ENCODE peak calls at places on chromosome 9, in seven cellular contexts. N is IMR-90, W is HCT116, C is SK-N-SH, Y is K562, J is A549, D is H1. F is an unnamed sample.

GRCh38 chr9:135215571-135216161 is 128.2 kb downstream of the OLFM1 start:
- DNase-seq in N (no peak), W (no peak), C (peak), Y (no peak), J (no peak), D (no peak), F (no peak)

GRCh38 chr9:90433398-90433890 is 209.2 kb downstream of the DIRAS2 start:
- DNase-seq in N (no peak), W (no peak), C (no peak), Y (no peak), J (peak), D (peak), F (no peak)

GRCh38 chr9:71285191-71285656 is 163.8 kb upstream of the TRPM3 start:
- DNase-seq in N (peak), W (peak), C (peak), Y (peak), J (peak), D (no peak), F (peak)

GRCh38 chr9:110926828-110927227 is 111.4 kb downstream of the LPAR1 start:
- DNase-seq in N (no peak), W (no peak), C (no peak), Y (no peak), J (no peak), D (no peak), F (no peak)

GRCh38 chr9:37999501-38000189 is 69.4 kb downstream of the SHB start:
- DNase-seq in N (peak), W (no peak), C (no peak), Y (no peak), J (no peak), D (no peak), F (no peak)

GRCh38 chr9:92265159-92265558 is 28.3 kb downstream of the IARS1 start:
- DNase-seq in N (peak), W (no peak), C (no peak), Y (no peak), J (no peak), D (no peak), F (no peak)

GRCh38 chr9:114403153-114403756 is 15.5 kb upstream of the AKNA start:
- DNase-seq in N (no peak), W (no peak), C (no peak), Y (no peak), J (no peak), D (no peak), F (no peak)

GRCh38 chr9:37963936-37964739 is 60.2 kb upstream of the SLC25A51 start:
- DNase-seq in N (peak), W (no peak), C (no peak), Y (no peak), J (peak), D (no peak), F (peak)

GRCh38 chr9:77127071-77127470 is 50.3 kb upstream of the VPS13A start:
- DNase-seq in N (no peak), W (no peak), C (no peak), Y (no peak), J (no peak), D (no peak), F (no peak)

GRCh38 chr9:77132991-77133390 is 44.3 kb upstream of the VPS13A start:
- DNase-seq in N (peak), W (no peak), C (no peak), Y (no peak), J (no peak), D (no peak), F (no peak)

GRCh38 chr9:77128125-77128789 is 49.1 kb upstream of the VPS13A start:
- DNase-seq in N (no peak), W (no peak), C (no peak), Y (no peak), J (no peak), D (peak), F (no peak)

DNA sequence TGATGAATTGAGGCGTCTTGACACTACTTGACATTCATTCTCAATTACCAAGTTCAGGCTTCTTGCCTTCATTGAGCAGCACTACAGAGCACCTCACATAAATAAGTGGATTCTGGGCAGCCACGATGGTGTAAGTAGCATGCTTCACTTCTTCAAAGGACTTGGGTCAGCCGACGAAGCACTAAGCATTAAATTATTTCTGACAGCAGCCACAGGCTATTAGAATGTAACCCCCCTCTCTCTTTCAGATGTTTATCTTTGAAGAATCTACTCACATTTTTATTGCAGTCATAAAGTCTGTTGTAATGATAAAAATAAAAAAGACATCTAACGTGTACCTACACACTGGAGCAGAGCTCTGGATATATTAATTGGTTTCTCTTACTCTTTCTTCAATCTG is 45.9 kb upstream of the VPS13A start:
- DNase-seq in N (no peak), W (no peak), C (no peak), Y (no peak), J (no peak), D (no peak), F (no peak)
- TF ChIP-seq RAD21 in N (no peak), W (no peak), C (no peak), Y (no peak), J (no peak), D (no peak), F (no peak)

DNA sequence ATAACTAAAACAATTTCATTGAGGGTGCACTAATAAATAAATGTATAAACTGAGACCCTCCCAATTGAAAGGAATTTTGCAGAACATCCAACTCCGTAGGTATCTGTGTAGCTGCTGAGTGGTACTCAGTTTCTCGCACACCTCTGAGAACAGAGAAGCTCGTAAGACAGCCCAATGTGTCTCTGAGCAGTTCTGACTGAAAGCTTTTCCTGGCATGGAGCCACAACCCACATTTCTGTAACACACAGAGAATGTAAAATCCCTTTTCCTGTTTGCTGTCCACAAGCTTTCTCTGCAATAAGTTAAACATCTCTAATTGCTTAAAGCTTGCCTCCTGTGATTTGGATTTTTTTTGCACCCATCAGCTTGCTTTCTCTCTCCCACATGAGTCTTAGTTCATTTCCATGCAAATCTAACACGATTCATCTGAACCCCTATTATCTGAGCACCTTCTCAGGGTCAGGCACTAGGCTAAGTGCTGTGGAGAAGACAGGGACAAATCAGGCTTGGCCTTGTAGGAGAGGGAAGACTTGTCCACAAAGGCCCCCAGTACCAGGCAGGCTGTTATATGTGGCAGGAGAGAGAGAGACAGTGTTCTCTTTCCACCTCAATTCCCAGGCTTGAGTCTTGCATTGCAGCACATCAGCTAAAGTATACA is 44.2 kb upstream of the COL15A1 start:
- DNase-seq in N (peak), W (no peak), C (no peak), Y (no peak), J (no peak), D (no peak), F (no peak)
- TF ChIP-seq RAD21 in N (no peak), W (no peak), C (no peak), Y (no peak), J (no peak), D (no peak), F (no peak)

DNA sequence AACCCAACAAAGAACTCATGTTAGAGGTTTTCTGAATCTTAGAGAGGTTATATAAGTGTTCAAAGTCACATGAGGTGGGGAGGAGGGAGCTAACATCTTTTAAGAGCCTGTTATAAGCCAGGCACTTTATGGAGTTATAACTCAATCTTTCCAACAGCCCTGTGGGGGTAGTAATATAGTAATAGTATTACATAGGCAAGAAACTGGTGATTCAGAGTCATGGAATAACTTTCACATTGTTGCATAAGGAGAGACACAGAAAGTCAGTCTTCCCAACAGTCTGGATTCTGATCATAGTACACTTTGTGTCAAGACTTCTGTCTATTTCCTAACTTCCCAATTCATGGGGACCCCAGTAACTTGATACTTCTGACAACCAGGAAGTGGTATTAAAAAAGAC is 89.2 kb downstream of the ACER2 start:
- DNase-seq in N (peak), W (no peak), C (no peak), Y (no peak), J (no peak), D (no peak), F (no peak)
- TF ChIP-seq RAD21 in N (no peak), W (no peak), C (no peak), Y (no peak), J (no peak), D (no peak), F (no peak)

GRCh38 chr9:2120926-2121689 is 106.0 kb downstream of the SMARCA2 start:
- DNase-seq in N (peak), W (peak), C (no peak), Y (no peak), J (no peak), D (no peak), F (no peak)

GRCh38 chr9:2119490-2120046 is 104.4 kb downstream of the SMARCA2 start:
- DNase-seq in N (no peak), W (no peak), C (no peak), Y (no peak), J (no peak), D (no peak), F (no peak)

GRCh38 chr9:2117527-2117926 is 102.4 kb downstream of the SMARCA2 start:
- DNase-seq in N (no peak), W (no peak), C (no peak), Y (no peak), J (no peak), D (no peak), F (no peak)

GRCh38 chr9:2116073-2116472 is 100.9 kb downstream of the SMARCA2 start:
- DNase-seq in N (no peak), W (peak), C (peak), Y (peak), J (peak), D (no peak), F (peak)
- TF ChIP-seq RAD21 in N (peak), W (no peak), C (peak), Y (no peak), J (peak), D (peak), F (no peak)

GRCh38 chr9:72592501-72593403 is 71.3 kb downstream of the TMC1 start:
- DNase-seq in N (peak), W (no peak), C (peak), Y (peak), J (peak), D (no peak), F (peak)

GRCh38 chr9:72585737-72586136 is 64.3 kb downstream of the TMC1 start:
- DNase-seq in N (peak), W (no peak), C (no peak), Y (no peak), J (peak), D (no peak), F (no peak)

GRCh38 chr9:72586388-72587160 is 65.2 kb downstream of the TMC1 start:
- DNase-seq in N (peak), W (no peak), C (no peak), Y (no peak), J (peak), D (no peak), F (no peak)

GRCh38 chr9:72589684-72590555 is 68.5 kb downstream of the TMC1 start:
- DNase-seq in N (peak), W (no peak), C (no peak), Y (no peak), J (no peak), D (no peak), F (no peak)

GRCh38 chr9:72588336-72588735 is 66.9 kb downstream of the TMC1 start:
- DNase-seq in N (peak), W (no peak), C (no peak), Y (no peak), J (no peak), D (no peak), F (no peak)
- TF ChIP-seq RAD21 in N (no peak), W (no peak), C (no peak), Y (no peak), J (no peak), D (no peak), F (no peak)

DNA sequence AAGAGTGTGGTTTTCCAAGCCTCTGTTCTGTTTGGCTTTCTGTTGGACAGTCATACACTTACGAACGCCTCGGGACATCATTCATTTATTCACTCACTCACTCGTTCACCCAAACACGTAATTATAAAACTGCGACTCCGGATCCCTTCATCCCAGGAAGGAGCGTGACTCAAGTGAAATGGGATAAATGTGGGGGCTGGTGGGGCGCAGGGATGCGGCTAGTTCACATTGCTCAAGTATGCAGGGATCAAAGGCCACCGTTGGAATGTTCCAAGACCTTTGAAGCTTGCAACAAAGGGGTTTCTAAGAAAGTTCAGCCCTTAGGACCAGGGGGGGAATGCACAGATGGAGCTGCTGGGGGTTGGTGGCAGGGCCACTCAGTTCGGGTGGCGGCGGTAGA is 64.2 kb downstream of the CFAP77 start:
- DNase-seq in N (peak), W (no peak), C (no peak), Y (no peak), J (no peak), D (no peak), F (peak)
- TF ChIP-seq RAD21 in N (no peak), W (no peak), C (no peak), Y (no peak), J (no peak), D (no peak), F (no peak)

DNA sequence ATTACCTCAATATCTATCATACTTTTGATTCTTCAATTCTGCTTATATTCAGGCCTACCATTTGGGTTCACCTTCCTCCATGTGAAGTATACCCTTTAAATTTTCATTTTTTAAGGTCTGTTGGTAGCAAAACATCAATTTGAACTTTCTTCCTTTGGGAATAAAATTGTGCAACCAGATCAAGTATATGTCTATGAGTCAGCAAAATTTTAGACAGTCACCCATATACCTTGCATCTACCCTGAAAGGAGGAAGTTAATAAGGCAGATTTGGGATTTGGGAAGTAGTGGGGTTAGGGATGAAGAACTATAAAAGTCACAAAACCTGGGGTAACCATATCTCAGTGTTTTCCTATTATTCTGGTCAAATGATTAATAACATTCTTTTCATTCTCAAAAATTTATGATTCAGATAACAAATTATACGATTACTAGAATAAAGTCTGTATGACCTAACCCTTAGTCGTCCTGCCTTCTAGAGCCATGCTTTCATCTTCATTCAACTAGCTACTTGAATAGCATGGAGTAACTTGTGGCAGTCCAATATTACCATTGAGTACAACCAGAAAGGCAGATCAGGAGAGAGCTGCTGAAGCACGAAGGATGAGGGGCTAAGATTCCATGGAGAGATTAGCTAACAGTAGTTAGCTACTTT is 2.8 kb upstream of the IL33 start:
- DNase-seq in N (peak), W (no peak), C (no peak), Y (no peak), J (no peak), D (no peak), F (no peak)
- TF ChIP-seq RAD21 in N (no peak), W (no peak), C (no peak), Y (no peak), J (no peak), D (no peak), F (no peak)